ENCODE peak calls at places on chromosomes 7 and 10, in four cellular contexts. X is BE2C, R is hepatic stellate cell, M is BJ. N is an unnamed sample.

GRCh38 chr10:103852189-103852711 is 3.1 kb downstream of the SH3PXD2A start:
- DNase-seq in X (no peak), R (peak), M (peak), N (no peak)

GRCh38 chr7:98283127-98283886 is 1.8 kb downstream of the BRI3 start:
- DNase-seq in X (no peak), R (no peak), M (no peak), N (peak)

GRCh38 chr10:132397036-132397541 is at the start of gene PWWP2B:
- DNase-seq in X (peak), R (peak), M (no peak), N (peak)

GRCh38 chr10:107031981-107032699 is 132.4 kb downstream of the SORCS1 start:
- DNase-seq in X (peak), R (no peak), M (no peak), N (peak)

GRCh38 chr7:27976531-27976930 is 204.1 kb downstream of the JAZF1 start:
- DNase-seq in X (no peak), R (no peak), M (no peak), N (no peak)

GRCh38 chr7:73899731-73900142 is 38.8 kb downstream of the TMEM270 start:
- DNase-seq in X (no peak), R (peak), M (peak), N (peak)

GRCh38 chr10:102613761-102614160 is 30.5 kb upstream of the TRIM8 start:
- DNase-seq in X (no peak), R (no peak), M (no peak), N (no peak)

GRCh38 chr10:132383751-132384181 is 13.2 kb upstream of the PWWP2B start:
- DNase-seq in X (no peak), R (no peak), M (no peak), N (no peak)

GRCh38 chr10:91378061-91378460 is 32.1 kb upstream of the HECTD2 start:
- DNase-seq in X (peak), R (no peak), M (no peak), N (no peak)

GRCh38 chr10:15197911-15198310 is 29.4 kb upstream of the NMT2 start:
- DNase-seq in X (no peak), R (no peak), M (no peak), N (no peak)

GRCh38 chr10:15313034-15313433 is 58.1 kb downstream of the FAM171A1 start:
- DNase-seq in X (no peak), R (no peak), M (no peak), N (no peak)

GRCh38 chr10:82041018-82041417 is 166.0 kb downstream of the NRG3 start:
- DNase-seq in X (no peak), R (no peak), M (no peak), N (no peak)

GRCh38 chr7:74002474-74003017 is 25.4 kb upstream of the ELN start:
- DNase-seq in X (no peak), R (peak), M (peak), N (peak)

GRCh38 chr10:29471483-29471859 is 163.3 kb downstream of the SVIL start:
- DNase-seq in X (no peak), R (peak), M (peak), N (peak)

GRCh38 chr10:15720635-15721310 is 1.1 kb upstream of the ITGA8 start:
- DNase-seq in X (no peak), R (no peak), M (no peak), N (no peak)

GRCh38 chr10:117163061-117163953 is 25.2 kb upstream of the VAX1 start:
- DNase-seq in X (no peak), R (no peak), M (no peak), N (no peak)

GRCh38 chr7:38628630-38629385 is 2.4 kb downstream of the AMPH start:
- DNase-seq in X (no peak), R (no peak), M (peak), N (peak)

GRCh38 chr7:80018941-80019808 is 115.5 kb upstream of the GNAI1 start:
- DNase-seq in X (peak), R (peak), M (no peak), N (peak)

GRCh38 chr7:24700446-24701044 is 56.7 kb downstream of the GSDME start:
- DNase-seq in X (no peak), R (no peak), M (no peak), N (no peak)

GRCh38 chr10:19874791-19875190 is 58.6 kb downstream of the PLXDC2 start:
- DNase-seq in X (no peak), R (no peak), M (no peak), N (no peak)

GRCh38 chr10:98138031-98138430 is 3.6 kb downstream of the R3HCC1L start:
- DNase-seq in X (no peak), R (no peak), M (no peak), N (no peak)

GRCh38 chr10:122147731-122148130 is 123.4 kb upstream of the BTBD16 start:
- DNase-seq in X (no peak), R (no peak), M (no peak), N (no peak)

GRCh38 chr7:4606776-4607175 is 75.3 kb upstream of the FOXK1 start:
- DNase-seq in X (no peak), R (no peak), M (no peak), N (no peak)

GRCh38 chr7:74412061-74412460 is 41.6 kb upstream of the GTF2IRD1 start:
- DNase-seq in X (no peak), R (no peak), M (no peak), N (no peak)

GRCh38 chr10:82883588-82883987 is 1008.6 kb downstream of the NRG3 start:
- DNase-seq in X (no peak), R (no peak), M (no peak), N (peak)